ENCODE peak calls at places on chromosomes 3 and 15, in nine cellular contexts. Y is GM23338, O is K562, C is Panc1, W is spleen, U is stomach, Q is sigmoid colon, S is transverse colon, D is GM12891. J is an unnamed sample.

GRCh38 chr3:27504749-27505148 is 20.6 kb upstream of the SLC4A7 start:
- DNase-seq in O (no peak), C (no peak), Q (no peak), D (no peak), W (no peak), S (no peak), U (no peak), Y (no peak), J (no peak)

GRCh38 chr15:73994912-73995622 is 551 bp downstream of the PML start:
- DNase-seq in C (no peak), Y (peak), U (no peak), W (peak), O (peak), Q (peak), D (no peak), S (peak), J (no peak)

GRCh38 chr3:52041118-52041847 is 15.1 kb downstream of the DUSP7 start:
- DNase-seq in C (no peak), S (no peak), Y (peak), D (no peak), U (no peak), Q (no peak), W (no peak), O (no peak), J (no peak)

GRCh38 chr15:71679223-71680078 is 130.9 kb upstream of the NR2E3 start:
- DNase-seq in U (no peak), O (no peak), C (no peak), Q (no peak), S (no peak), W (no peak), Y (peak), D (no peak), J (no peak)

GRCh38 chr3:179551383-179551782 is 11.3 kb upstream of the ACTL6A start:
- DNase-seq in D (no peak), O (no peak), W (no peak), S (no peak), Q (no peak), U (no peak), Y (no peak), C (no peak), J (no peak)

GRCh38 chr3:48478631-48479555 is 25.1 kb downstream of the SHISA5 start:
- DNase-seq in O (no peak), S (no peak), C (no peak), D (no peak), Q (no peak), Y (no peak), U (no peak), W (peak), J (no peak)

GRCh38 chr3:116064646-116065045 is 380.6 kb downstream of the LSAMP start:
- DNase-seq in D (no peak), O (no peak), C (no peak), Y (no peak), S (no peak), U (no peak), Q (no peak), W (no peak), J (no peak)

GRCh38 chr15:88144921-88145320 is 111.6 kb downstream of the NTRK3 start:
- DNase-seq in C (no peak), S (no peak), Y (no peak), D (no peak), Q (no peak), U (no peak), O (no peak), W (no peak), J (no peak)

GRCh38 chr15:101396484-101397261 is 92.8 kb downstream of the PCSK6 start:
- DNase-seq in O (no peak), D (no peak), Y (peak), W (no peak), Q (no peak), C (no peak), U (peak), S (no peak), J (no peak)

GRCh38 chr3:89314454-89314853 is 207.0 kb downstream of the EPHA3 start:
- DNase-seq in D (no peak), C (no peak), Q (no peak), Y (peak), O (no peak), S (no peak), W (no peak), U (no peak), J (no peak)

GRCh38 chr3:11499144-11499543 is 144.6 kb downstream of the VGLL4 start:
- DNase-seq in Q (no peak), D (no peak), S (no peak), Y (no peak), W (no peak), C (no peak), U (no peak), O (no peak), J (no peak)

GRCh38 chr3:51706788-51707731 is at the start of gene GRM2:
- DNase-seq in Q (peak), S (peak), C (no peak), Y (peak), D (no peak), O (peak), U (peak), W (peak), J (peak)

GRCh38 chr15:92069308-92070244 is 216.1 kb downstream of the SLCO3A1 start:
- DNase-seq in C (no peak), U (peak), D (no peak), S (peak), O (no peak), W (no peak), Q (no peak), Y (no peak), J (peak)

GRCh38 chr3:189317911-189318310 is 146.1 kb downstream of the TPRG1 start:
- DNase-seq in S (peak), Y (no peak), W (no peak), U (no peak), Q (no peak), O (no peak), C (no peak), D (no peak), J (no peak)

GRCh38 chr3:174986685-174987084 is 127.6 kb downstream of the NAALADL2 start:
- DNase-seq in S (no peak), U (no peak), Y (no peak), W (no peak), D (no peak), C (no peak), O (no peak), Q (no peak), J (no peak)

GRCh38 chr3:123618768-123619484 is 34.1 kb upstream of the HACD2 start:
- DNase-seq in Q (peak), Y (no peak), C (no peak), O (no peak), U (peak), D (no peak), W (no peak), S (peak), J (peak)

GRCh38 chr15:57792729-57793449 is 86.4 kb downstream of the POLR2M start:
- DNase-seq in S (peak), O (no peak), U (no peak), C (no peak), W (no peak), D (no peak), Q (no peak), Y (no peak), J (no peak)

GRCh38 chr3:186044973-186045372 is 63.9 kb downstream of the ETV5 start:
- DNase-seq in Y (peak), W (no peak), S (no peak), O (no peak), Q (no peak), C (no peak), U (peak), D (no peak), J (no peak)

GRCh38 chr3:78919021-78919755 is 848.6 kb downstream of the ROBO1 start:
- DNase-seq in U (no peak), S (no peak), C (no peak), Y (no peak), W (no peak), Q (no peak), D (no peak), O (no peak), J (no peak)

GRCh38 chr3:104273046-104273649 is 1093.6 kb upstream of the ALCAM start:
- DNase-seq in S (no peak), U (no peak), Y (peak), D (no peak), O (no peak), Q (no peak), W (no peak), C (peak), J (no peak)

GRCh38 chr3:124492824-124493223 is 237.4 kb upstream of the UMPS start:
- DNase-seq in O (peak), D (no peak), C (no peak), S (peak), U (peak), W (no peak), Y (peak), Q (no peak), J (peak)

GRCh38 chr3:107761391-107761790 is 238.6 kb downstream of the BBX start:
- DNase-seq in U (no peak), D (no peak), O (no peak), W (no peak), Y (no peak), Q (no peak), C (no peak), S (no peak), J (no peak)

GRCh38 chr3:36945326-36945980 is 599 bp upstream of the TRANK1 start:
- DNase-seq in O (no peak), C (no peak), U (no peak), S (no peak), W (peak), Q (no peak), D (no peak), Y (peak), J (no peak)

GRCh38 chr3:129025691-129026435 is 24.8 kb downstream of the EFCC1 start:
- DNase-seq in Q (peak), Y (no peak), S (peak), U (no peak), W (no peak), C (no peak), D (no peak), O (no peak), J (no peak)

GRCh38 chr3:154973851-154974250 is 106.3 kb upstream of the MME start:
- DNase-seq in Q (no peak), D (no peak), U (no peak), O (no peak), C (no peak), Y (no peak), S (no peak), W (no peak), J (no peak)

GRCh38 chr15:99425666-99426301 is 140.0 kb upstream of the MEF2A start:
- DNase-seq in S (peak), D (no peak), Y (no peak), Q (peak), C (no peak), O (no peak), U (peak), W (peak), J (no peak)

GRCh38 chr3:182179631-182180030 is 467.9 kb downstream of the SOX2 start:
- DNase-seq in Y (no peak), D (no peak), O (no peak), U (no peak), W (no peak), S (no peak), Q (no peak), C (no peak), J (no peak)

GRCh38 chr3:101780661-101781060 is 1.6 kb downstream of the NXPE3 start:
- DNase-seq in U (no peak), W (no peak), S (no peak), Y (peak), D (no peak), C (peak), Q (no peak), O (peak), J (no peak)

GRCh38 chr3:138971766-138972320 is 24.8 kb downstream of the FOXL2NB start:
- DNase-seq in S (no peak), Y (no peak), C (no peak), U (no peak), W (no peak), D (no peak), O (no peak), Q (no peak), J (no peak)

GRCh38 chr3:172760406-172760805 is 9.9 kb downstream of the ECT2 start:
- DNase-seq in D (no peak), C (no peak), S (no peak), Q (no peak), Y (no peak), U (no peak), W (no peak), O (no peak), J (no peak)

GRCh38 chr3:129398803-129399144 is 29.7 kb downstream of the EFCAB12 start:
- DNase-seq in C (no peak), O (peak), S (peak), U (peak), D (no peak), Q (no peak), W (peak), Y (peak), J (peak)

GRCh38 chr3:41173926-41174702 is 25.2 kb upstream of the CTNNB1 start:
- DNase-seq in Y (no peak), W (no peak), S (no peak), D (no peak), C (no peak), O (no peak), U (no peak), Q (no peak), J (no peak)

GRCh38 chr3:97658670-97659285 is 105.8 kb upstream of the ARL6 start:
- DNase-seq in U (no peak), O (peak), W (no peak), Q (no peak), S (no peak), D (no peak), C (peak), Y (peak), J (no peak)

GRCh38 chr3:17798000-17798399 is 55.6 kb upstream of the TBC1D5 start:
- DNase-seq in S (no peak), Q (no peak), W (no peak), Y (peak), D (no peak), C (no peak), O (no peak), U (no peak), J (no peak)

GRCh38 chr3:111197485-111197884 is 125.9 kb downstream of the NECTIN3 start:
- DNase-seq in O (no peak), U (no peak), W (no peak), C (no peak), D (no peak), S (no peak), Y (no peak), Q (no peak), J (no peak)

GRCh38 chr3:111200027-111200426 is 128.4 kb downstream of the NECTIN3 start:
- DNase-seq in D (no peak), Y (peak), Q (no peak), S (no peak), O (no peak), W (no peak), C (no peak), U (no peak), J (no peak)

DNA sequence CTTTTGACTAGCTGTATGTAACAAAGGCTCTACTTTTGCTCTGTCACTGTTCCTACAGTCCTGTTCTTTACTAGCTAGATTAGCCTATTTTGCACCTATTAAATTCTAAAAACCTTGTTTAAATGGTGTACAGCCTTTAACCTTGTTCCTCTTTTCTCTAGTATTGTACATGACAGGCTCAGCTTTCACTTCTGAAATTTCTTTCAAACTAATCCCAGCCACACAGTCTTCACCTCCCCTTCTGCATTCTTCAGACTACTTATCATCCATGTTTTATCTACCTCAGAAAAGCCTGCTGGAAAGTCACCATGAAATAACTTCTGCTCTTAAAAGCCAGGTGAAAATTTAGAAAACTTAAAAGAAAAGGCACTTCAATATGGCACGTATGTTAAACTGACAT is 122.4 kb downstream of the NECTIN3 start:
- DNase-seq in Q (no peak), S (no peak), U (no peak), Y (no peak), W (no peak), C (no peak), D (no peak), O (no peak), J (no peak)
- TF ChIP-seq POLR2AphosphoS5 in Q (no peak), S (no peak), U (no peak), Y (no peak), W (no peak), C (no peak), D (no peak), O (no peak), J (no peak)

GRCh38 chr3:127390365-127391025 is 102.6 kb upstream of the PRR20G start:
- DNase-seq in Y (no peak), U (peak), C (no peak), W (peak), O (no peak), S (no peak), D (no peak), Q (no peak), J (peak)
- TF ChIP-seq POLR2AphosphoS5 in Y (no peak), U (no peak), C (no peak), W (no peak), O (no peak), S (no peak), D (no peak), Q (no peak), J (no peak)

GRCh38 chr3:100040446-100040845 is 73.9 kb downstream of the FILIP1L start:
- DNase-seq in W (no peak), D (no peak), Q (peak), U (no peak), S (no peak), C (no peak), Y (no peak), O (no peak), J (no peak)

GRCh38 chr3:100042577-100042981 is 71.7 kb downstream of the FILIP1L start:
- DNase-seq in W (no peak), O (no peak), D (no peak), Q (no peak), S (no peak), U (no peak), C (peak), Y (no peak), J (no peak)

GRCh38 chr3:100040846-100041245 is 73.5 kb downstream of the FILIP1L start:
- DNase-seq in W (no peak), Q (no peak), D (no peak), O (no peak), U (no peak), C (no peak), S (no peak), Y (no peak), J (no peak)

GRCh38 chr3:100042144-100042543 is 72.2 kb downstream of the FILIP1L start:
- DNase-seq in C (peak), U (no peak), W (no peak), Q (no peak), D (no peak), Y (no peak), S (no peak), O (no peak), J (no peak)

GRCh38 chr3:100041328-100041749 is 73.0 kb downstream of the FILIP1L start:
- DNase-seq in S (no peak), Q (no peak), U (no peak), O (no peak), W (no peak), C (peak), D (no peak), Y (no peak), J (no peak)
- TF ChIP-seq POLR2AphosphoS5 in S (peak), Q (peak), U (peak), O (no peak), W (no peak), C (no peak), D (no peak), Y (no peak), J (no peak)

GRCh38 chr3:72816843-72817485 is 31.3 kb downstream of the SHQ1 start:
- DNase-seq in W (no peak), Q (no peak), C (no peak), O (no peak), Y (no peak), U (no peak), D (no peak), S (no peak), J (no peak)

GRCh38 chr3:72818915-72819314 is 29.3 kb downstream of the SHQ1 start:
- DNase-seq in D (no peak), W (no peak), C (no peak), U (no peak), Y (no peak), Q (no peak), O (no peak), S (no peak), J (no peak)

GRCh38 chr3:72818092-72818721 is 30.0 kb downstream of the SHQ1 start:
- DNase-seq in W (no peak), O (no peak), C (peak), Q (no peak), Y (no peak), D (no peak), U (no peak), S (no peak), J (no peak)

GRCh38 chr3:72821170-72821781 is 27.0 kb downstream of the SHQ1 start:
- DNase-seq in S (peak), C (no peak), U (no peak), W (no peak), Q (peak), D (no peak), Y (no peak), O (no peak), J (no peak)

DNA sequence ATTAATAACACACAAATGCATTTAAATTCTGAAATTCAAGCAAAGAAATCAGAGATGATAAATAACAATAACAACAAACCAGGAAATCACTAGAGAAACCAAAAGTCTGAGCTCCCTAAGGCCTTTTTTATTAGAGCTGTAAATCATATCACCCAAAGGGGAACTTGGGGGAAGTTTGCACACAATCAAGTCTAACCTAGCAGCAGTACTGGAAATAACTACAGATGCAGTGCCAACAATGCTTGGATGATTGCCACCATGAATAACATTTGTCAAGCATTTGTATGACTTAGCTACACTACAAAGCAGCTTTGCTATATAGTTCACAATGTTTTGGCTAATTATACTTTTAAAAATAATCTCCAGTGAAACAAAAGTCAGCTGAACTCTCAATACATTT is 27.8 kb downstream of the SHQ1 start:
- DNase-seq in D (no peak), U (peak), S (peak), Q (no peak), Y (no peak), O (no peak), C (no peak), W (no peak), J (no peak)
- TF ChIP-seq POLR2AphosphoS5 in D (no peak), U (peak), S (no peak), Q (no peak), Y (no peak), O (no peak), C (no peak), W (no peak), J (no peak)

DNA sequence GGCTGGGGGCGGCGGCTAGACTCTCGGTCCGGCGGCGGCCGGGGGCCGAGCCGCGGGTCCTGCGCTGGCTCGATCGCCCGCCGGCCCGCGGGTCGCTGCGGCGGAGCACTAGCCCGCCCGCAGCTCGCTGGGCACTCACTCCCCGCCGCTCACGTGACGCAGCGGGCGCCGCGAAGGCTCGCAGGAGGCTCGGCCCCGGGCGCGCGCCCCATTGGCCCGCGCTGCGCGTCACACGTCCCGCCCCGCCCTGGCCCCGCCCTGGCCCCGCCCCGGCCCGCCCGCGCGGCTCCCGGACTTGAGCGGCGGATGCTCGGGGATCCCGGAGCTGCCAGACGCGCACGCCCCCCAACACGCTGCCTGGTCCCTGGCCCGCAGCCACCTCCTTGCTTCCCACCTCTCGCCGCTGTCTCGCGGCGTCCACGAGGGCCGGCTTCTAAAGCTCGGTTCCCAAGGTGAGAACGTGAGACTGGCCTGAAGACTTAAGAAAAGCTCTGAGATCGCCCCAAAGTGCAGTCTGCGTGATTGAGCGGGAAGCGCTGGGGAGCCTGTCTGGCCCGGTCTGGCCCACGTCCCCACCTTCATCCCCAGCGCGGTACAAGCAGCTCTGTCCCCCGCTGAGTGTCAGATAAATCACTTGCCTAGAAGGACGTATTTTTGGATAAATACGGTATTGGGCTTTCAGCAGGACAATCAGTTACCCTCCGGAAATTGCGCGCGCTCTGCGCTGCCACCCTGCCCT is at the start of gene KLF15:
- DNase-seq in U (peak), Y (peak), W (peak), O (peak), S (peak), D (peak), Q (peak), C (peak), J (peak)
- TF ChIP-seq POLR2AphosphoS5 in U (peak), Y (peak), W (peak), O (no peak), S (peak), D (no peak), Q (peak), C (no peak), J (peak)

DNA sequence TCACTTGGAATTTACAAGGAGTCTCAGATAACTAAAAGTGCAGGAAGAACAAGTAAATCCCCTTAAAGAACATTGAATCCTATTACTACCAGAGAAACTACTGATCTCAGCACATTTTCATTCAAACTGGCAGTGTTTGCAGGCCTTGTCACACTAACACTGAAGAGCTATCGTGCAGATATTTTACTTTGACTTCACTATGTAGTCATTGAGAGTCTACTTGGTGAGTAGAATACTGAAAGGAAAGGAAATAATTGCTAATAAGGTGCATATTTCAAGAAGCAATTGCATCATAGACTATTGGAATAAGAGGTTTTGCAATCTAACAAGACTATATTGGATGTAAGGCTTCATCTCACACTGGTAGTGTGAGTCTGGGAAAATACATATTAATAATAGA is 721.4 kb upstream of the CBLB start:
- DNase-seq in C (no peak), D (no peak), Q (no peak), U (no peak), Y (no peak), W (no peak), O (no peak), S (no peak), J (no peak)
- TF ChIP-seq POLR2AphosphoS5 in C (no peak), D (no peak), Q (no peak), U (no peak), Y (no peak), W (no peak), O (no peak), S (no peak), J (no peak)

J was measured in upper lobe of left lung.